ENCODE peak calls at places on chromosomes 13 and 19, in six cellular contexts. Z is WTC11, R is GM12878, N is K562, S is HepG2, D is H1. V is an unnamed sample.
A peak's percentile ranks its signal among the peaks of the same experiment; 100 is the strongest.

GRCh38 chr19:35229601-35230000 is 1.1 kb upstream of the FAM187B start:
- DNase-seq in Z (no peak), R (no peak), N (no peak), S (no peak), D (no peak), V (no peak)

GRCh38 chr19:45179063-45179847 is 671 bp downstream of the BLOC1S3 start:
- DNase-seq in Z (no peak), R (no peak), N (peak; percentile 75), S (no peak), D (no peak), V (no peak)

GRCh38 chr13:23963184-23963931 is 66.1 kb upstream of the C1QTNF9B start:
- DNase-seq in Z (no peak), R (no peak), N (no peak), S (no peak), D (no peak), V (no peak)

GRCh38 chr13:99140831-99141230 is 59.8 kb upstream of the UBAC2 start:
- DNase-seq in Z (no peak), R (no peak), N (no peak), S (no peak), D (no peak), V (peak; percentile 24)

GRCh38 chr13:33182729-33183128 is 102.8 kb downstream of the STARD13 start:
- DNase-seq in Z (no peak), R (no peak), N (no peak), S (no peak), D (no peak), V (no peak)

GRCh38 chr13:42762917-42763316 is 18.5 kb upstream of the FAM216B start:
- DNase-seq in Z (no peak), R (no peak), N (no peak), S (no peak), D (no peak), V (no peak)

GRCh38 chr13:86298741-86299140 is 499.5 kb upstream of the SLITRK6 start:
- DNase-seq in Z (no peak), R (no peak), N (no peak), S (no peak), D (no peak), V (no peak)

GRCh38 chr13:61294467-61295186 is 121.0 kb downstream of the PCDH20 start:
- DNase-seq in Z (no peak), R (no peak), N (no peak), S (no peak), D (no peak), V (no peak)

GRCh38 chr13:24306632-24307031 is 2.7 kb upstream of the C1QTNF9 start:
- DNase-seq in Z (no peak), R (no peak), N (no peak), S (peak; percentile 13), D (no peak), V (no peak)

GRCh38 chr19:13092206-13092605 is 10.5 kb downstream of the LYL1 start:
- DNase-seq in Z (no peak), R (no peak), N (no peak), S (no peak), D (no peak), V (no peak)

GRCh38 chr19:28213476-28214082 is 999.4 kb downstream of the UQCRFS1 start:
- DNase-seq in Z (no peak), R (no peak), N (peak; percentile 24), S (no peak), D (no peak), V (peak; percentile 34)

GRCh38 chr13:41821195-41821594 is 139.7 kb downstream of the VWA8 start:
- DNase-seq in Z (no peak), R (no peak), N (no peak), S (no peak), D (no peak), V (peak; percentile 38)

GRCh38 chr19:20171285-20171684 is 4.3 kb downstream of the ZNF486 start:
- DNase-seq in Z (no peak), R (no peak), N (no peak), S (no peak), D (no peak), V (no peak)

GRCh38 chr13:33349996-33350826 is 64.7 kb upstream of the STARD13 start:
- DNase-seq in Z (peak; percentile 31), R (no peak), N (no peak), S (no peak), D (no peak), V (peak; percentile 51)

GRCh38 chr19:21117041-21117907 is 24.6 kb upstream of the ZNF431 start:
- DNase-seq in Z (no peak), R (no peak), N (no peak), S (no peak), D (no peak), V (peak; percentile 25)

GRCh38 chr19:11251650-11252314 is 10.5 kb downstream of the DOCK6 start:
- DNase-seq in Z (no peak), R (no peak), N (no peak), S (no peak), D (no peak), V (no peak)

GRCh38 chr13:34608326-34608725 is 333.7 kb upstream of the NBEA start:
- DNase-seq in Z (no peak), R (no peak), N (no peak), S (no peak), D (no peak), V (no peak)

GRCh38 chr13:50224534-50224933 is 209.3 kb downstream of the KCNRG start:
- DNase-seq in Z (no peak), R (no peak), N (no peak), S (no peak), D (no peak), V (no peak)
- TF ChIP-seq CREB1 in Z (no peak), R (peak; percentile 69), N (no peak), S (no peak), D (no peak), V (no peak)

GRCh38 chr19:8641221-8641907 is 10.9 kb downstream of the NFILZ start:
- DNase-seq in Z (no peak), R (no peak), N (no peak), S (no peak), D (no peak), V (no peak)

GRCh38 chr19:8640402-8641004 is 10.1 kb downstream of the NFILZ start:
- DNase-seq in Z (no peak), R (no peak), N (no peak), S (peak; percentile 88), D (no peak), V (no peak)

GRCh38 chr19:8635422-8635821 is 5.0 kb downstream of the NFILZ start:
- DNase-seq in Z (no peak), R (no peak), N (no peak), S (no peak), D (no peak), V (no peak)

GRCh38 chr19:8639821-8640401 is 9.5 kb downstream of the NFILZ start:
- DNase-seq in Z (no peak), R (no peak), N (no peak), S (no peak), D (no peak), V (peak; percentile 32)

DNA sequence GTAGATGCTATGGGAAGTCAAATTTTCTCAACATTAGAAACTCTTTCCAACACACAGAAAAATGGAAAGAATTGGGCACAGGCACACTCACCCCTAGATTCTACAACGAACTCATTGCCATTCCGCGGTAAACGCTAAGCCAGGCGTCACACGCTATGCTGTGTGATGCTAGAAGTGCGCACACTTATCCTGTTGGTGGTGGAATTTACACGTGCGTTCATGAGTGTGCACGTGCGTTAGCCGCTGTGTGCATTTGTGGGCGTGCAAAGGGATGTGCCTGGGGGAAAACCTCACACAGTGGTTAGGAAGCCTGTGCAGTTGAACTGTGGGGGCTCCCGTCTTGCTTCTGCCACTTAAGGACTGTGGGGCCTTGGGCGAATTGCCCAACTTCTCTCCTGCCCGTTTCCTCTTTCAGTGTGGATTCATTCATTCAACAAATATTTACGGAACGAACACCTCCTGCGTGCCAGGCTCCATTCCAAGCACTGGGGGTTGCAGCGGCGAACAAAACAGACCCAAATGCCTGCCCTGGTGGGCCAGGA is 7.7 kb downstream of the NFILZ start:
- DNase-seq in Z (no peak), R (no peak), N (no peak), S (peak; percentile 71), D (no peak), V (no peak)
- TF ChIP-seq CREB1 in Z (no peak), R (no peak), N (no peak), S (no peak), D (no peak), V (no peak)

GRCh38 chr19:5066768-5067167 is 97.9 kb downstream of the KDM4B start:
- DNase-seq in Z (no peak), R (no peak), N (no peak), S (no peak), D (no peak), V (no peak)
- TF ChIP-seq CREB1 in Z (no peak), R (no peak), N (no peak), S (no peak), D (no peak), V (no peak)

DNA sequence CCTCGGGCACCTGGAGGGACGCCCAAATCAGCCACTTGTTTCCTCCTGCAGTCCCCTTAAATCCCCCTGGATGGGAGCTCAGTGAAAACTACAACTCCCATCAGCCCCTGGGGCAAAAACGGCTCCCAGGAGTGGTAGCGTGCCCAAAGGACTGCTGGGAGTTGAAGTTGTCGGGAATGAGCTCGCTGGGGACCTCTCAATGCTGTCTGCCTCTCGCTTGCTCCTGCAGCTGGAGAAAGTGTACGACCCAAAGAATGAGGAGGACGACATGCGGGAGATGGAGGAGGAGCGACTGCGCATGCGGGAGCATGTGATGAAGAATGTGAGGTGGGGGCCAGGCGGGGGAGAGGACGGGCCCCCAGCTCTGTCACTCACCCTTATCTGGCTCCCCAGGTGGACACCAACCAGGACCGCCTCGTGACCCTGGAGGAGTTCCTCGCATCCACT is 14.7 kb upstream of the DHDH start:
- DNase-seq in Z (peak; percentile 81), R (no peak), N (peak; percentile 77), S (no peak), D (peak; percentile 47), V (peak; percentile 92)
- TF ChIP-seq CREB1 in Z (no peak), R (no peak), N (no peak), S (no peak), D (peak; percentile 16), V (peak; percentile 34)

DNA sequence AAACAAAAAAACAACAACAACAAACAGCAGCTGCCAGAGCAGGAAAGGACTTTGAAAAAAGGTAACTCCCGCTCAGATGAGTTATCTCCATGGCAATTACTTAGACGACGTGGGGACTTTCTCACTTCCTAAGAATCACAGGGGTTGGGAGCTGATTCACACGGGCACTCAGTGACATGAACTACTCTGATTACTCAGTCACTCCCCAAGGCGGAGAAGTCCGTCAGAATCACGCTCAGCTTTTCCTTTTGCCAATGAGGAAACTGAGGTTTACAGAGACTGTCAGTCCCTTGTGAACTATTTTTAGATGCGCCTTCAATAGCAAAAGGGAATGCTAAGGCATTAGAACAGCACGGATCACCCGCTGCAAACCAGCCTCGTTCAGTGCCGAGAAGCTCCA is 32.3 kb upstream of the MATK start:
- DNase-seq in Z (no peak), R (no peak), N (no peak), S (no peak), D (no peak), V (no peak)
- TF ChIP-seq CREB1 in Z (no peak), R (no peak), N (no peak), S (no peak), D (no peak), V (no peak)

DNA sequence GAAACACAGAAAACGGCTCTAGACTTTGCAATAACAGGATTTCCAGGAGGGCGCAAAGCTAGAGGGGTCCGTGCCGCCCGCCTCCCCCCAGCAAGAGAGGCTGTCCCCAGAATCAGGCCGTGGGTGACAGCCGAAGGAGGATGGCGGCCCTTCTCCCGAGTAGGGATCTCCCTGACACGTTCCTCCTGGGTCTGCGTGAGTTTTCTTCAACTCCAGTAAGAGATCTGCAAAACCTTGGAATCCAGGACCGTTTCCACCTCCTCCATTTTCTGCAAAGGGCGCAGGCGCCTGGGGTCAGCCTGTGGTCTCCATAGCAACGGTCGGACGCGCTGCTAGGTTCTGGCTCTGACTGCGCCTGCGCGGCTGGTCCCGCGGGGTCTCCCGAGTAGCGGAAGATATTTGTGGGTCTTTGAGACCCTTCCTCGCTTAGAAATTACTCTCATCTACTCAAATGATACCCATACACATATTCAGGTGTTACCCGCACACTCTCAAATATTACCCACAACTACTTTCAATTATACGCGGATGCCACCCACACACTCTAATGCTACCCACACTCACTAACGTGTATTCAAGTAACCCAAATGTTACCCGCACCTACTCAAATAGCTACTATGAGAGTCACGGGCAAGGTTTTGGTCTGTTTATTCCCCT is 2.1 kb downstream of the PNMA8C start:
- DNase-seq in Z (peak; percentile 87), R (no peak), N (peak; percentile 84), S (peak; percentile 71), D (no peak), V (peak; percentile 94)
- TF ChIP-seq CREB1 in Z (no peak), R (no peak), N (no peak), S (no peak), D (no peak), V (no peak)

V was measured in GM23338.